ENCODE peak calls at places on chromosomes 11 and 22, in six cellular contexts. Q is EH, V is NCI-H1694 treated with DMSO at 0.1 percent for 48 hours, D is frontal cortex, W is substantia nigra, H is NCI-H1092. E is an unnamed sample.

GRCh38 chr11:100908746-100909145 is 220.9 kb downstream of the PGR start:
- DNase-seq in Q (peak), V (no peak), D (no peak), W (no peak), H (no peak), E (no peak)

GRCh38 chr11:62538470-62539237 is 8.0 kb downstream of the AHNAK start:
- DNase-seq in Q (no peak), V (no peak), D (no peak), W (no peak), H (no peak), E (peak)

GRCh38 chr11:47257518-47258316 is at the start of gene NR1H3:
- DNase-seq in Q (peak), V (no peak), D (peak), W (peak), H (no peak), E (peak)

GRCh38 chr22:26568207-26568706 is 21.7 kb downstream of the TPST2 start:
- DNase-seq in Q (peak), V (no peak), D (no peak), W (no peak), H (no peak), E (no peak)

GRCh38 chr11:75155570-75156422 is 4.9 kb downstream of the SLCO2B1 start:
- DNase-seq in Q (peak), V (no peak), D (no peak), W (no peak), H (no peak), E (no peak)

GRCh38 chr11:62689421-62690183 is at the start of gene LRRN4CL:
- DNase-seq in Q (peak), V (peak), D (peak), W (no peak), H (no peak), E (no peak)

GRCh38 chr11:124762077-124762623 is at the start of gene ESAM:
- DNase-seq in Q (no peak), V (no peak), D (no peak), W (no peak), H (no peak), E (peak)

GRCh38 chr11:59728913-59729312 is 15.3 kb upstream of the OR10V1 start:
- DNase-seq in Q (no peak), V (no peak), D (no peak), W (no peak), H (no peak), E (no peak)

GRCh38 chr11:11722246-11722645 is 100.4 kb upstream of the GALNT18 start:
- DNase-seq in Q (no peak), V (no peak), D (no peak), W (no peak), H (no peak), E (no peak)

GRCh38 chr22:36757608-36758220 is 18.2 kb downstream of the IFT27 start:
- DNase-seq in Q (peak), V (peak), D (peak), W (peak), H (peak), E (peak)

E was measured in GM13976.